ENCODE peak calls at places on chromosomes 6 and 20, in four cellular contexts. U, A, C and N are unnamed samples.
A peak's percentile ranks its signal among the peaks of the same experiment; 100 is the strongest.

GRCh38 chr20:32285082-32285620 is 7.7 kb downstream of the KIF3B start:
- DNase-seq in U (no peak), A (no peak), C (no peak), N (no peak)

GRCh38 chr6:139109558-139109957 is 25.3 kb upstream of the HECA start:
- DNase-seq in U (no peak), A (peak; percentile 18), C (no peak), N (no peak)

GRCh38 chr6:4599924-4600323 is 176.3 kb upstream of the CDYL start:
- DNase-seq in U (no peak), A (no peak), C (no peak), N (no peak)

GRCh38 chr6:88114838-88115237 is 51.3 kb downstream of the CNR1 start:
- DNase-seq in U (no peak), A (no peak), C (no peak), N (no peak)

GRCh38 chr6:54802775-54803631 is 43.6 kb upstream of the FAM83B start:
- DNase-seq in U (no peak), A (no peak), C (no peak), N (no peak)

GRCh38 chr6:35663001-35663400 is 25.7 kb downstream of the FKBP5 start:
- DNase-seq in U (no peak), A (no peak), C (no peak), N (no peak)

GRCh38 chr6:97867177-97867576 is 584.2 kb upstream of the MMS22L start:
- DNase-seq in U (no peak), A (no peak), C (no peak), N (no peak)

GRCh38 chr6:45816674-45817297 is 198.9 kb downstream of the CLIC5 start:
- DNase-seq in U (no peak), A (no peak), C (no peak), N (no peak)

GRCh38 chr6:165641672-165642156 is 21.3 kb downstream of the PDE10A start:
- DNase-seq in U (no peak), A (no peak), C (no peak), N (no peak)

GRCh38 chr6:107047807-107048206 is 19.8 kb downstream of the MTRES1 start:
- DNase-seq in U (no peak), A (no peak), C (no peak), N (no peak)